ENCODE peak calls at places on chromosomes 11 and 22, in eight cellular contexts. B is upper lobe of right lung, K is epithelial cell of esophagus, U is sigmoid colon, T is fibroblast of the aortic adventitia, D is lower lobe of right lung, C is IMR-90, R is heart left ventricle. L is an unnamed sample.

GRCh38 chr22:44259366-44260215 is 53.2 kb downstream of the SHISAL1 start:
- DNase-seq in R (peak; percentile 7), B (no peak), T (no peak), D (no peak), C (no peak), K (no peak), U (peak; percentile 34), L (no peak)

GRCh38 chr11:110242188-110242587 is 54.2 kb downstream of the RDX start:
- DNase-seq in U (no peak), C (no peak), K (no peak), R (no peak), D (no peak), B (no peak), T (no peak), L (no peak)

GRCh38 chr11:59141191-59141590 is 1.5 kb upstream of the FAM111A start:
- DNase-seq in K (no peak), D (no peak), C (no peak), R (no peak), U (no peak), B (no peak), T (no peak), L (no peak)

GRCh38 chr22:36409911-36410756 is 22.4 kb upstream of the MYH9 start:
- DNase-seq in B (peak; percentile 96), K (peak; percentile 100), T (no peak), R (peak; percentile 79), D (peak; percentile 96), U (peak; percentile 78), C (no peak), L (no peak)

GRCh38 chr22:42560781-42561180 is 7.0 kb downstream of the SERHL2 start:
- DNase-seq in D (no peak), R (no peak), B (no peak), T (no peak), C (no peak), U (no peak), K (peak; percentile 33), L (no peak)

GRCh38 chr22:19373450-19373849 is 58.1 kb downstream of the HIRA start:
- DNase-seq in R (no peak), K (no peak), D (no peak), T (no peak), U (peak; percentile 17), C (no peak), B (no peak), L (no peak)

GRCh38 chr11:75346912-75347647 is 4.4 kb downstream of the ARRB1 start:
- DNase-seq in T (peak; percentile 78), B (peak; percentile 75), R (no peak), D (peak; percentile 76), K (no peak), C (peak; percentile 49), U (peak; percentile 82), L (no peak)

GRCh38 chr11:9313648-9314290 is 624 bp downstream of the TMEM41B start:
- DNase-seq in B (no peak), U (peak; percentile 67), C (peak; percentile 8), T (peak; percentile 11), K (peak; percentile 36), D (no peak), R (peak; percentile 33), L (no peak)

GRCh38 chr11:14635559-14635958 is 8.0 kb upstream of the PDE3B start:
- DNase-seq in K (no peak), T (no peak), D (no peak), B (no peak), R (no peak), C (no peak), U (no peak), L (no peak)

GRCh38 chr22:45863981-45864751 is 112.8 kb downstream of the WNT7B start:
- DNase-seq in U (peak; percentile 64), C (peak; percentile 63), B (peak; percentile 87), R (peak; percentile 64), T (peak; percentile 49), D (peak; percentile 77), K (peak; percentile 69), L (peak; percentile 14)

GRCh38 chr11:94543695-94544581 is at the start of gene FUT4:
- DNase-seq in D (peak; percentile 94), R (peak; percentile 87), K (peak; percentile 71), C (peak; percentile 74), B (peak; percentile 96), U (peak; percentile 93), T (peak; percentile 75), L (no peak)

GRCh38 chr11:11036185-11037161 is 178.6 kb upstream of the ZBED5 start:
- DNase-seq in U (no peak), C (peak; percentile 66), T (peak; percentile 72), D (no peak), B (no peak), R (peak; percentile 39), K (peak; percentile 87), L (peak; percentile 11)

GRCh38 chr11:530960-531825 is 4.2 kb downstream of the HRAS start:
- DNase-seq in K (no peak), C (no peak), T (no peak), R (no peak), B (peak; percentile 63), U (no peak), D (no peak), L (no peak)

GRCh38 chr11:107859459-107860239 is 1.1 kb upstream of the SLC35F2 start:
- DNase-seq in K (peak; percentile 49), C (no peak), R (peak; percentile 29), B (no peak), D (peak; percentile 57), U (peak; percentile 74), T (peak; percentile 24), L (no peak)

GRCh38 chr11:13668957-13669521 is 571 bp downstream of the FAR1 start:
- DNase-seq in R (no peak), T (peak; percentile 15), B (peak; percentile 82), U (peak; percentile 74), C (peak; percentile 7), K (peak; percentile 45), D (peak; percentile 68), L (no peak)

GRCh38 chr22:27504854-27505253 is 296.7 kb downstream of the MN1 start:
- DNase-seq in R (no peak), K (no peak), B (no peak), U (no peak), C (no peak), T (no peak), D (no peak), L (no peak)

GRCh38 chr11:88553204-88553603 is 215.7 kb upstream of the CTSC start:
- DNase-seq in R (no peak), D (no peak), U (no peak), T (peak; percentile 26), K (no peak), B (no peak), C (peak; percentile 49), L (no peak)

GRCh38 chr11:17385492-17385891 is 3.0 kb downstream of the KCNJ11 start:
- DNase-seq in T (no peak), U (no peak), B (no peak), K (no peak), C (no peak), D (no peak), R (no peak), L (no peak)
- TF ChIP-seq CTCF in T (no peak), U (no peak), B (no peak), K (no peak), C (no peak), D (no peak), R (no peak), L (no peak)

GRCh38 chr11:66530927-66531722 is 14.7 kb downstream of the ZDHHC24 start:
- DNase-seq in D (no peak), C (no peak), B (no peak), K (no peak), R (no peak), U (no peak), T (no peak), L (no peak)
- H3K4me3 ChIP-seq in D (no peak overlapping the region), C (no peak overlapping the region), B (no peak overlapping the region), K (no peak overlapping the region), R (no peak overlapping the region), U (no peak overlapping the region), T (no peak overlapping the region), L (no peak overlapping the region)

DNA sequence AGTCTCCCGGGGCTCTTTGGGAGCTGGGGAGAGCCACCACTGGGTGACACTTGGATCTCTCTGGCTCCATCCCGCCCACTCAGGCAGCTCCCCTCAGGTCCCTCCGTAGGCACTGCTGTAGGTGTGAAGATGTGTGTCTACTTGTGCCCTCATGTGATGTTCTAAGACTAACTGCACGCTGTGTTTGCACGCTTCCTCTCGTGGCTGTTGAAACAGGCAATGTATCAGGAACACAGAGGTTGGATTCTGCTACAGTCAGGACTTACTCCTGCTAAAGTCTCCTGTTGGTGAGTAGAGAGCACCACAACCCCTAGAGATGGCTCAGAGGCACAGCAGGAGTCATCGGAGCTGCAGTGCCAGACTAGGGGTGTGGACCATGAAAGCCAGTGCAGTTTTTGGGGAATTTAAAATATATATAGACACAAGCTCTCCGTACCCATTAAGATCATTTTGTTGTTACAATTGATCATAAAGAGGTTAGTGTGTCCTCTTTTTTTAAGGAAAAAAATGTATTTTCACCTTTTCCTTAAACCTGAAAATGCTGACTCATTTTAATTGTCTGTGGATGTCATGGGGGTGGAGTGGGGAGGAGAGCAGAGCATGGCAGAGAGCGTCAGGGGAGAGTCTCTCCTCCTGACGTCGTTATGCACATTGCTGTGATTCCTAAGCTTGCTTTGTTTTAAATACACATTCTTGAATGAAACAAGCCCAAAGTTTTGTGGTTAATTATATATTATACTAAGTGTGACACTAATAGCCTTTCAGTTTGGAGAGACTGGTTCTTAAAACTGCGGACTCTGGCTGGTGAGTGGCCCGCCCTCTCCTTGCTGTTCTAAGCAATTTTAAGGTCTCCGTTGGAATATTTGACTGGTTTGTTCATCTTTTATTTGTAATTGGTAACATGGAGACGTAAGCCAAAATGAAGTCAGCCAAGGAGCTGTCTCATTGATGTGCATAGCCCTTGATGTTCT is 16.2 kb upstream of the CTTN start:
- DNase-seq in U (peak; percentile 56), R (no peak), K (no peak), B (no peak), T (peak; percentile 85), C (peak; percentile 95), D (no peak), L (no peak)
- TF ChIP-seq CTCF in U (no peak), R (no peak), K (no peak), B (no peak), T (peak; percentile 58), C (peak; percentile 37), D (no peak), L (no peak)

DNA sequence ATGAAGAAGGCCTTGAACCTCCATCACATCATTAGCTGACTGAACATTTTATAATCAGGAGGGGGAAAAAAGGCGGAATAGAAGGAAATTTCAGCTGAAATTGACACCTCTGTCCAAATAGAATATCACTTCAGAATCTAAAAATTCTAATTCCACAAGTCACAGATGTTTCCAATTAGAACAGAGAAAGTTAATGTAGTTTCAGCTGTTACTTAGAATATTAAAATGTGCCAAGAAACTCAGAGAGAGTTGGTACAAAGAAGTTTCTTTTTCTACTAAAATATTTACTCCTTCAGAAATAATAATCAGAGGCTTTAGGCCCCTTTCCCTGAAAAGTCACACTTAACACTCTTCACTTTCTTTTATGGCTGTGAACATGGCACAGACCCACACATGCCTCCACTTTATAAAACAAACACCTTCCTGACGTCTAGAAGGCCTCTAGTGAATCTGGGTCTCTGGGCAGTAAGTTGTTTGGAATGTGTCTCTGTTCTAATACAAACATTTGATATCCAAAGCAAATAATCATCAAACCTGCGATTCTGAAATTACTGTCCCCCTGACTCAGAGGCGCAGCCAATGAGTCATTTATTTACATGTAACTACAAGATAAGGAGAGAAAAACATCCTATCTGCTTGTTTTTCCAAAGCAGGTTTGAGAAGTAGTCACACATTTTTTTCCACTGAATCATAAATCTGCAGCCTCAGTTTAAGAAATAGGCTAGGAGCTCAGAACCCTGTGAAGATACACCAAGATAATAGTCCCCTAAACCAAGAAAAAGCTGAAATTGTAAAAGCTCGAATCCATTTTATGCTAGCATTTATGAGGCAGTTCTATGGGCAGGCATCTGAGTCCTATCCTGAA is 148.4 kb downstream of the ME3 start:
- DNase-seq in R (no peak), K (peak; percentile 97), U (no peak), T (peak; percentile 94), B (no peak), D (no peak), C (peak; percentile 99), L (no peak)
- H3K4me3 ChIP-seq in R (no peak overlapping the region), K (no peak overlapping the region), U (no peak overlapping the region), T (no peak overlapping the region), B (no peak overlapping the region), D (no peak overlapping the region), C (no peak overlapping the region), L (no peak overlapping the region)

GRCh38 chr11:65432686-65433582 is 10.3 kb downstream of the NEAT1 start:
- DNase-seq in U (no peak), T (peak; percentile 72), D (no peak), B (no peak), C (peak; percentile 54), K (peak; percentile 17), R (no peak), L (no peak)
- TF ChIP-seq CTCF in U (no peak), T (no peak), D (peak; percentile 31), B (peak; percentile 31), C (peak; percentile 17), K (peak; percentile 17), R (peak; percentile 8), L (no peak)

L was measured in HFF-Myc.